ENCODE peak calls at places on chromosomes 7 and 10, in five cellular contexts. M is RWPE1; Y is endodermal cell; S is effector memory CD4-positive, alpha-beta T cell; I is transverse colon. R is an unnamed sample.

GRCh38 chr10:133140417-133141143 is 19.4 kb upstream of the KNDC1 start:
- DNase-seq in M (no peak), Y (peak), S (no peak), I (no peak), R (no peak)

GRCh38 chr10:114682121-114682520 is 24.0 kb upstream of the ABLIM1 start:
- DNase-seq in M (no peak), Y (no peak), S (no peak), I (no peak), R (no peak)

GRCh38 chr7:96612034-96612433 is 97.6 kb downstream of the SEM1 start:
- DNase-seq in M (peak), Y (no peak), S (no peak), I (no peak), R (no peak)

GRCh38 chr7:73876973-73877372 is 16.0 kb downstream of the TMEM270 start:
- DNase-seq in M (no peak), Y (no peak), S (no peak), I (no peak), R (no peak)

GRCh38 chr7:786472-787255 is 45.6 kb upstream of the SUN1 start:
- DNase-seq in M (peak), Y (peak), S (peak), I (peak), R (peak)

GRCh38 chr7:26560857-26561256 is 269.2 kb downstream of the SNX10 start:
- DNase-seq in M (no peak), Y (no peak), S (no peak), I (no peak), R (no peak)

GRCh38 chr7:42097756-42098155 is 139.3 kb downstream of the GLI3 start:
- DNase-seq in M (peak), Y (no peak), S (no peak), I (no peak), R (no peak)

GRCh38 chr10:106557951-106558733 is 606.4 kb downstream of the SORCS1 start:
- DNase-seq in M (no peak), Y (no peak), S (no peak), I (no peak), R (no peak)

GRCh38 chr7:140168816-140169215 is 8.0 kb downstream of the KDM7A start:
- DNase-seq in M (no peak), Y (no peak), S (no peak), I (no peak), R (no peak)

GRCh38 chr7:128017880-128018845 is 13.1 kb downstream of the LRRC4 start:
- DNase-seq in M (peak), Y (peak), S (no peak), I (no peak), R (no peak)

DNA sequence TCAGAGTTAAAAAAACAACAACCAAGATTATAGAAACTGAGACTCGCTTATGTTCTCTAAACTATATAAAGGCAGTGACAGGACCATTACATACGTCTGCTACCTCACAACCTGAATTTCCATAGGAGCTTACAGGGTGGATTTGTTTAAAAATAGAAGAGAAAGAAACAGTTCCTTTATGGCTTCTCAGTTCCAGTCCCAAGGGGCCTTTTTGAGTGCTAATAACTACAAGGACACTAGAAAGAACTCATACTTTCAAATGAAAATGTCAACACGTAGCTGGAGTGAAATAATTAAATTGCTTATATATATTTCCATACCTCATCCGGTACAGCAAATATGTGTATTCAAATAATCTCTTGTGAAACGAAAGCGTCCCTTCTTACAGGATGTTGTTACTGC is 19.7 kb downstream of the TSPAN12 start:
- DNase-seq in M (no peak), Y (no peak), S (no peak), I (no peak), R (no peak)
- H3K27ac ChIP-seq in M (no peak), Y (no peak), S (no peak), I (no peak), R (no peak)

GRCh38 chr10:75294031-75294437 is 58.3 kb upstream of the COMTD1 start:
- DNase-seq in M (no peak), Y (no peak), S (no peak), I (no peak), R (no peak)

GRCh38 chr10:75293456-75293840 is 57.7 kb upstream of the COMTD1 start:
- DNase-seq in M (no peak), Y (no peak), S (no peak), I (no peak), R (no peak)

GRCh38 chr10:75294866-75295692 is 59.3 kb upstream of the COMTD1 start:
- DNase-seq in M (peak), Y (peak), S (peak), I (peak), R (peak)

GRCh38 chr10:75295901-75296441 is 60.2 kb upstream of the COMTD1 start:
- DNase-seq in M (no peak), Y (no peak), S (no peak), I (no peak), R (no peak)

GRCh38 chr10:75294518-75294865 is 58.7 kb upstream of the COMTD1 start:
- DNase-seq in M (no peak), Y (no peak), S (no peak), I (no peak), R (no peak)
- H3K27ac ChIP-seq in M (peak), Y (peak), S (no peak), I (peak), R (no peak)

DNA sequence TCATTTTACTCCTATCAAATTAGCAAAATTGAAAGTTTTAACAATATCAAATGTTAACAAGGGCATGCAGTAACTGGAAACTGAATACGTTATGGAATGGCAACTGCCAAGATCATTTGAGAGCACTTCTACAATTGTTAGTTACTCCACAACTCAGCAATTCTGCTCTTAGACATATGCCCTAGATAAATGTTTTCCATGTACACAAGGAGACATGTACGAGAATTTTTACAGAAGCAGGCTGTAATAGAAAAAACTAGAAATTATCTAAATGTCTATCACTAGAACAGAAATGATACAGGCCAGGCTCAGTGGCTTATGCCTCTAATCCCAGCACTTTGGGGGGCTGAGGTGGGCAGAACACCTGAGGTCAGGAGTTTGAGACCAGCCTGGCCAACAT is 7.0 kb downstream of the PSAP start:
- DNase-seq in M (no peak), Y (no peak), S (no peak), I (no peak), R (no peak)
- H3K27ac ChIP-seq in M (no peak), Y (no peak), S (no peak), I (no peak), R (no peak)

GRCh38 chr7:99030145-99030856 is 113.6 kb downstream of the SMURF1 start:
- DNase-seq in M (no peak), Y (no peak), S (no peak), I (no peak), R (no peak)
- H3K27ac ChIP-seq in M (peak), Y (no peak), S (no peak), I (peak), R (no peak)

DNA sequence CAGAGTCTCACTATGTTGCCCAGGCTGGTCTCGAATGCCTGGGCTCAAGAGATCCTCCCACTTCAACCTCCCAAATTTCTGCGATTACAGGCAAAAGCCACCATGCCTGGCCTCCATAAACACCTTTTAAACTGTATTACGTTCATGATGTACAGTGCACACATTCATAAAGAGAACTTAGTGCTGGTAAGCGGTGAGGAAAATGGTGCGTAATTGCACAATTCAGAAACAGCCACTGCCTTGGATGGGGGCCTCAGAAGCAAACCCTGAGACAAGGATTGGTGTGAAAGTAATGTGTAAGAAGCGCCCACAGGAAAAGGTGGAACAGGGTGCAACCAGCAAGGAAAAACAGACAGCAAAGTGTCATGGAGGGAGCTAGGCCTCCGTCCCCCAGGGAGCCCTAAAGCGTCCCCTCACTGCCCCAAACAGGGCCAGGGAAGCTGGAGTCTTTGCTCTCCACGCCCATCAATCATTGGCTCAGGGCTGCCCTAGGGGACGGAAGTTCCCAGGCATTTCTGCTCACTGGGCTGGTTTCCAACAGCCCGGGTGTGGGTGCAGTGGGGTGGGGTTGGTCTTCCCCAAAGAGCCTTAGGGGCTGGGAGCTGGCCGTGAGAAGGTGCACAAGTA is 9.6 kb upstream of the C10orf105 start:
- DNase-seq in M (peak), Y (no peak), S (no peak), I (peak), R (no peak)
- H3K27ac ChIP-seq in M (peak), Y (no peak), S (peak), I (peak), R (peak)

GRCh38 chr10:600876-601275 is 88.6 kb downstream of the DIP2C start:
- DNase-seq in M (no peak), Y (no peak), S (no peak), I (no peak), R (no peak)

GRCh38 chr10:599767-600166 is 89.7 kb downstream of the DIP2C start:
- DNase-seq in M (no peak), Y (no peak), S (no peak), I (no peak), R (no peak)

GRCh38 chr10:601356-601963 is 88.0 kb downstream of the DIP2C start:
- DNase-seq in M (no peak), Y (no peak), S (no peak), I (no peak), R (no peak)

GRCh38 chr10:598415-599170 is 90.9 kb downstream of the DIP2C start:
- DNase-seq in M (no peak), Y (no peak), S (no peak), I (no peak), R (no peak)

DNA sequence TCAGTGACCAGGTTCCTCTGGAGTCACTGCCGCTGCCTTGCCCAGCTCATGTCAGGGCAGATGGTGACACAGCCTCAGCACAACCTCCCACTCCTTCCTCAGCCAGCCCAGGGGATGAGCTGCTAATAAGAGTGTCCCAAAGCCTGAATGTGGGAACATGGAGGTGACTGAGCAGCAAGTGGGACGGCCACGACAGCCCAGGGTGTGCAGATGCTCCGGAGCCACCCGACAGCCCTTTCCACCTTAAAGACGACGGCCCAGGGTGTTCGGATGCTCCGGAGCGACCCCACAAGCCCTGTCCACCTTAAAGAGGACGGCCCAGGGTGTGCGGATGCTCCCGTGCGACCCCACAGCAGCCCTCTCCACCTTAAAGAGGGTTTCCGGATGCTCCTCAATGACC is 89.2 kb downstream of the DIP2C start:
- DNase-seq in M (no peak), Y (no peak), S (no peak), I (no peak), R (no peak)
- H3K27ac ChIP-seq in M (no peak), Y (no peak), S (no peak), I (peak), R (no peak)

DNA sequence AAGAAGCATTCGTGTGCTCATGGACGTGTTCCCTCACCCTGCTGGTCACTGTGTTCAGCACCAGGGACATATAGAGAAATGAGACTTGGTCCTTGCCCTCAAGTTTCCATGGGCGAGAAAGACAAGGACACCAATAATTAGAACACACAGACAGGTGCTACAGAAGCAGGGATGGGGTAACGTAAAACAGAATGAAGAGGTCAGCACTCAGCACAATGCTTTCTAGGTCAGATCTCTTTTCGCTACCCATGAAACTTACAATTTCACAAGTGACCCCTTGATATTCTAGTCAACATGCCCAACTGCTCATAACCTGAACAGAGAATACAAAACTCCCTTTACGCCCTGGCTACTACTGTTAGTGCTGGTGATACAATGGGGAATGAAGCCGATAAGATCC is 6.0 kb upstream of the ANK3 start:
- DNase-seq in M (no peak), Y (no peak), S (no peak), I (no peak), R (no peak)
- H3K27ac ChIP-seq in M (no peak), Y (no peak), S (no peak), I (no peak), R (no peak)

GRCh38 chr7:39535720-39536119 is 30.5 kb upstream of the YAE1 start:
- DNase-seq in M (no peak), Y (no peak), S (no peak), I (peak), R (no peak)
- H3K27ac ChIP-seq in M (no peak), Y (no peak), S (no peak), I (peak), R (no peak)

GRCh38 chr10:121900443-121901174 is 27.2 kb downstream of the ATE1 start:
- DNase-seq in M (peak), Y (no peak), S (no peak), I (no peak), R (peak)

GRCh38 chr10:121899727-121900126 is 28.1 kb downstream of the ATE1 start:
- DNase-seq in M (no peak), Y (no peak), S (no peak), I (no peak), R (no peak)

GRCh38 chr10:121910673-121911420 is 17.0 kb downstream of the ATE1 start:
- DNase-seq in M (no peak), Y (no peak), S (no peak), I (no peak), R (no peak)

GRCh38 chr10:121904888-121905287 is 22.9 kb downstream of the ATE1 start:
- DNase-seq in M (no peak), Y (no peak), S (no peak), I (no peak), R (no peak)
- H3K27ac ChIP-seq in M (no peak), Y (no peak), S (no peak), I (no peak), R (no peak)